ENCODE peak calls at places on chromosomes 7 and 10, in seven cellular contexts. M, U, Q, K, G, S and P are unnamed samples.

GRCh38 chr10:99834410-99834809 is 52.0 kb downstream of the ABCC2 start:
- DNase-seq in U (peak), S (no peak), K (no peak), M (peak), Q (no peak), G (peak), P (peak)

GRCh38 chr7:126026421-126027088 is 1096.9 kb upstream of the POT1 start:
- DNase-seq in K (no peak), G (no peak), S (no peak), U (no peak), M (no peak), Q (peak), P (no peak)

GRCh38 chr7:154857240-154857639 is 145.7 kb downstream of the PAXIP1 start:
- DNase-seq in U (no peak), K (no peak), G (no peak), M (no peak), S (no peak), Q (no peak), P (no peak)

GRCh38 chr10:70985824-70986336 is 97.5 kb upstream of the PCBD1 start:
- DNase-seq in M (no peak), U (no peak), S (no peak), K (no peak), Q (peak), G (no peak), P (no peak)

GRCh38 chr10:8282340-8282739 is 227.9 kb downstream of the GATA3 start:
- DNase-seq in G (no peak), M (no peak), Q (no peak), S (no peak), U (no peak), K (no peak), P (no peak)

GRCh38 chr7:28536259-28536658 is 123.9 kb downstream of the CREB5 start:
- DNase-seq in K (no peak), S (no peak), G (peak), U (no peak), Q (peak), M (no peak), P (peak)

GRCh38 chr7:69663911-69664310 is 65.6 kb downstream of the AUTS2 start:
- DNase-seq in G (no peak), M (no peak), U (no peak), S (no peak), Q (no peak), K (no peak), P (no peak)

GRCh38 chr10:4780782-4781181 is 45.2 kb upstream of the AKR1E2 start:
- DNase-seq in G (peak), S (no peak), U (no peak), Q (no peak), K (no peak), M (no peak), P (peak)

GRCh38 chr7:150446288-150446938 is 4.0 kb upstream of the GIMAP8 start:
- DNase-seq in S (no peak), M (no peak), G (no peak), U (no peak), K (no peak), Q (no peak), P (no peak)